ENCODE peak calls at places on chromosomes 11 and 22, in six cellular contexts. C, E, R, U, P and H are unnamed samples.

GRCh38 chr11:69362315-69362714 is 68.4 kb downstream of the MYEOV start:
- DNase-seq in R (no peak), C (no peak), E (no peak), U (no peak), P (no peak), H (no peak)

GRCh38 chr22:46149998-46150549 is at the start of gene PPARA:
- DNase-seq in E (peak; percentile 94), R (peak; percentile 51), U (no peak), P (peak; percentile 52), C (peak; percentile 87), H (peak; percentile 94)

GRCh38 chr11:35541621-35542375 is 16.4 kb upstream of the PAMR1 start:
- DNase-seq in P (peak; percentile 82), E (peak; percentile 29), C (no peak), U (peak; percentile 36), R (no peak), H (no peak)

GRCh38 chr22:29658171-29658570 is 54.7 kb downstream of the NF2 start:
- DNase-seq in E (no peak), U (no peak), R (no peak), P (no peak), C (no peak), H (no peak)

GRCh38 chr22:27757928-27758525 is 43.5 kb downstream of the MN1 start:
- DNase-seq in R (no peak), E (no peak), P (no peak), U (no peak), C (no peak), H (no peak)

GRCh38 chr11:68082478-68082877 is 38.7 kb downstream of the CHKA start:
- DNase-seq in E (no peak), P (no peak), C (no peak), U (no peak), R (no peak), H (no peak)

GRCh38 chr11:28481673-28482480 is 373.7 kb downstream of the METTL15 start:
- DNase-seq in P (peak; percentile 12), C (no peak), R (no peak), E (no peak), U (no peak), H (no peak)

GRCh38 chr11:131465746-131466145 is 95.3 kb downstream of the NTM start:
- DNase-seq in U (no peak), P (no peak), E (no peak), R (no peak), C (no peak), H (no peak)

GRCh38 chr11:18791175-18792065 is at the start of gene PTPN5:
- DNase-seq in E (no peak), P (no peak), C (no peak), R (no peak), U (no peak), H (no peak)

GRCh38 chr11:59990421-59990820 is 26.6 kb upstream of the OOSP4B start:
- DNase-seq in P (no peak), R (no peak), C (no peak), U (no peak), E (no peak), H (no peak)

GRCh38 chr11:126837581-126837980 is 163.0 kb downstream of the KIRREL3 start:
- DNase-seq in P (no peak), C (no peak), E (no peak), U (no peak), R (no peak), H (no peak)

GRCh38 chr11:123286761-123287160 is 91.7 kb upstream of the CLMP start:
- DNase-seq in C (no peak), P (no peak), U (no peak), E (no peak), R (no peak), H (no peak)

GRCh38 chr11:40445391-40445790 is 1014.1 kb downstream of the LRRC4C start:
- DNase-seq in R (no peak), U (peak; percentile 21), C (no peak), E (no peak), P (peak; percentile 4), H (no peak)

GRCh38 chr11:2312232-2313042 is 10.6 kb downstream of the TSPAN32 start:
- DNase-seq in U (peak; percentile 95), R (no peak), C (peak; percentile 8), P (peak; percentile 57), E (no peak), H (no peak)

GRCh38 chr11:116330439-116331185 is 442.2 kb downstream of the BUD13 start:
- DNase-seq in U (no peak), E (peak; percentile 20), C (no peak), R (no peak), P (no peak), H (no peak)

GRCh38 chr11:61020706-61021235 is 49.3 kb downstream of the CD6 start:
- DNase-seq in E (no peak), P (no peak), R (no peak), C (no peak), U (no peak), H (no peak)

GRCh38 chr11:46674463-46675287 is 25.7 kb downstream of the ARHGAP1 start:
- DNase-seq in P (no peak), E (peak; percentile 55), U (no peak), C (no peak), R (no peak), H (no peak)

GRCh38 chr11:106246495-106246894 is 169.0 kb downstream of the AASDHPPT start:
- DNase-seq in R (no peak), C (no peak), U (no peak), P (no peak), E (no peak), H (no peak)

GRCh38 chr22:17945156-17945850 is 79.1 kb downstream of the MICAL3 start:
- DNase-seq in U (no peak), C (no peak), P (no peak), R (no peak), E (no peak), H (no peak)

GRCh38 chr11:125315088-125315740 is 150.7 kb downstream of the PKNOX2 start:
- DNase-seq in E (peak; percentile 70), C (no peak), R (no peak), U (peak; percentile 8), P (no peak), H (no peak)

GRCh38 chr22:41446057-41446501 is 522 bp downstream of the TOB2 start:
- DNase-seq in E (peak; percentile 43), U (no peak), P (no peak), C (no peak), R (no peak), H (no peak)

GRCh38 chr22:22941831-22942510 is 54.4 kb downstream of the IGLL5 start:
- DNase-seq in U (no peak), R (no peak), E (no peak), P (no peak), C (no peak), H (no peak)

GRCh38 chr11:17522655-17523054 is 21.6 kb downstream of the USH1C start:
- DNase-seq in E (no peak), C (no peak), R (no peak), U (no peak), P (no peak), H (no peak)

GRCh38 chr22:44549021-44549420 is 51.0 kb upstream of the RTL6 start:
- DNase-seq in P (no peak), R (no peak), C (no peak), U (no peak), E (no peak), H (no peak)

GRCh38 chr22:19879248-19879575 is 24.5 kb upstream of the GNB1L start:
- DNase-seq in U (no peak), R (no peak), P (no peak), C (no peak), E (peak; percentile 6), H (no peak)

GRCh38 chr11:118896472-118896913 is 12.8 kb downstream of the CXCR5 start:
- DNase-seq in R (no peak), C (no peak), U (no peak), E (no peak), P (no peak), H (no peak)

GRCh38 chr11:43927070-43927469 is 15.4 kb upstream of the C11orf96 start:
- DNase-seq in P (no peak), R (no peak), U (no peak), C (no peak), E (no peak), H (no peak)

GRCh38 chr11:36452231-36452630 is 57.8 kb downstream of the TRAF6 start:
- DNase-seq in U (peak; percentile 58), P (no peak), C (no peak), E (no peak), R (no peak), H (no peak)

GRCh38 chr11:66386171-66387069 is 14.9 kb upstream of the SLC29A2 start:
- DNase-seq in R (peak; percentile 49), U (peak; percentile 69), E (peak; percentile 84), C (peak; percentile 75), P (peak; percentile 67), H (peak; percentile 76)

GRCh38 chr11:118170892-118171273 is 5.6 kb downstream of the SCN2B start:
- DNase-seq in P (no peak), E (no peak), U (no peak), R (no peak), C (no peak), H (no peak)

GRCh38 chr11:129249351-129249750 is 57.2 kb upstream of the ARHGAP32 start:
- DNase-seq in C (no peak), R (no peak), U (peak; percentile 55), P (peak; percentile 79), E (no peak), H (no peak)

GRCh38 chr11:12625438-12626071 is 48.7 kb upstream of the TEAD1 start:
- DNase-seq in R (no peak), P (peak; percentile 87), E (no peak), C (no peak), U (peak; percentile 18), H (no peak)

GRCh38 chr11:80320226-80320625 is 879.4 kb upstream of the TENM4 start:
- DNase-seq in E (no peak), R (no peak), C (no peak), U (no peak), P (no peak), H (no peak)

GRCh38 chr11:44993971-44994705 is 43.5 kb upstream of the TP53I11 start:
- DNase-seq in E (no peak), U (no peak), P (no peak), R (no peak), C (no peak), H (no peak)